ENCODE peak calls at places on chromosome 16, in eight cellular contexts. One of them, this sample, is unnamed.

GRCh38 chr16:67562526-67562917 is at the start of gene CTCF:
- DNase-seq in Calu3: peak; percentile 88
- DNase-seq in RWPE1: peak; percentile 82
- DNase-seq in psoas muscle: peak; percentile 85
- DNase-seq in AG09319: peak; percentile 68
- DNase-seq in spleen: peak; percentile 98
- DNase-seq in GM12865: peak; percentile 92
- DNase-seq in CD4-positive, alpha-beta T cell: peak; percentile 77
- DNase-seq in this sample: no peak

GRCh38 chr16:13866073-13866472 is 53.9 kb upstream of the ERCC4 start:
- DNase-seq in Calu3: peak; percentile 89
- DNase-seq in RWPE1: peak; percentile 61
- DNase-seq in psoas muscle: peak; percentile 66
- DNase-seq in AG09319: peak; percentile 34
- DNase-seq in spleen: no peak
- DNase-seq in GM12865: peak; percentile 80
- DNase-seq in CD4-positive, alpha-beta T cell: no peak
- DNase-seq in this sample: no peak

GRCh38 chr16:87166321-87166720 is 150.9 kb downstream of the C16orf95 start:
- DNase-seq in Calu3: no peak
- DNase-seq in RWPE1: no peak
- DNase-seq in psoas muscle: no peak
- DNase-seq in AG09319: no peak
- DNase-seq in spleen: no peak
- DNase-seq in GM12865: no peak
- DNase-seq in CD4-positive, alpha-beta T cell: no peak
- DNase-seq in this sample: no peak

GRCh38 chr16:54178491-54178976 is 108.1 kb downstream of the IRX3 start:
- DNase-seq in Calu3: no peak
- DNase-seq in RWPE1: no peak
- DNase-seq in psoas muscle: no peak
- DNase-seq in AG09319: no peak
- DNase-seq in spleen: no peak
- DNase-seq in GM12865: no peak
- DNase-seq in CD4-positive, alpha-beta T cell: no peak
- DNase-seq in this sample: no peak

GRCh38 chr16:89198417-89199240 is 1.7 kb downstream of the SLC22A31 start:
- DNase-seq in Calu3: no peak
- DNase-seq in RWPE1: no peak
- DNase-seq in psoas muscle: no peak
- DNase-seq in AG09319: no peak
- DNase-seq in spleen: peak; percentile 69
- DNase-seq in GM12865: no peak
- DNase-seq in CD4-positive, alpha-beta T cell: no peak
- DNase-seq in this sample: no peak

GRCh38 chr16:75459691-75460090 is 4.8 kb downstream of the TMEM170A start:
- DNase-seq in Calu3: no peak
- DNase-seq in RWPE1: no peak
- DNase-seq in psoas muscle: no peak
- DNase-seq in AG09319: no peak
- DNase-seq in spleen: peak; percentile 22
- DNase-seq in GM12865: no peak
- DNase-seq in CD4-positive, alpha-beta T cell: no peak
- DNase-seq in this sample: no peak

GRCh38 chr16:21952040-21952792 is 945 bp upstream of the UQCRC2 start:
- DNase-seq in Calu3: peak; percentile 80
- DNase-seq in RWPE1: peak; percentile 68
- DNase-seq in psoas muscle: peak; percentile 70
- DNase-seq in AG09319: peak; percentile 7
- DNase-seq in spleen: peak; percentile 90
- DNase-seq in GM12865: peak; percentile 80
- DNase-seq in CD4-positive, alpha-beta T cell: peak; percentile 80
- DNase-seq in this sample: no peak

GRCh38 chr16:351804-352520 is 561 bp downstream of the AXIN1 start:
- DNase-seq in Calu3: peak; percentile 34
- DNase-seq in RWPE1: no peak
- DNase-seq in psoas muscle: peak; percentile 49
- DNase-seq in AG09319: no peak
- DNase-seq in spleen: peak; percentile 93
- DNase-seq in GM12865: peak; percentile 34
- DNase-seq in CD4-positive, alpha-beta T cell: peak; percentile 27
- DNase-seq in this sample: no peak

GRCh38 chr16:52446076-52446475 is 100.9 kb downstream of the TOX3 start:
- DNase-seq in Calu3: peak; percentile 43
- DNase-seq in RWPE1: peak; percentile 1
- DNase-seq in psoas muscle: no peak
- DNase-seq in AG09319: no peak
- DNase-seq in spleen: no peak
- DNase-seq in GM12865: no peak
- DNase-seq in CD4-positive, alpha-beta T cell: no peak
- DNase-seq in this sample: no peak

GRCh38 chr16:11262915-11263314 is 6.2 kb downstream of the TNP2 start:
- DNase-seq in Calu3: no peak
- DNase-seq in RWPE1: no peak
- DNase-seq in psoas muscle: no peak
- DNase-seq in AG09319: no peak
- DNase-seq in spleen: no peak
- DNase-seq in GM12865: no peak
- DNase-seq in CD4-positive, alpha-beta T cell: no peak
- DNase-seq in this sample: no peak
- TF ChIP-seq CTCF in Calu3: no peak
- TF ChIP-seq CTCF in RWPE1: no peak
- TF ChIP-seq CTCF in psoas muscle: no peak
- TF ChIP-seq CTCF in AG09319: no peak
- TF ChIP-seq CTCF in spleen: no peak
- TF ChIP-seq CTCF in GM12865: no peak
- TF ChIP-seq CTCF in CD4-positive, alpha-beta T cell: no peak
- TF ChIP-seq CTCF in this sample: no peak

DNA sequence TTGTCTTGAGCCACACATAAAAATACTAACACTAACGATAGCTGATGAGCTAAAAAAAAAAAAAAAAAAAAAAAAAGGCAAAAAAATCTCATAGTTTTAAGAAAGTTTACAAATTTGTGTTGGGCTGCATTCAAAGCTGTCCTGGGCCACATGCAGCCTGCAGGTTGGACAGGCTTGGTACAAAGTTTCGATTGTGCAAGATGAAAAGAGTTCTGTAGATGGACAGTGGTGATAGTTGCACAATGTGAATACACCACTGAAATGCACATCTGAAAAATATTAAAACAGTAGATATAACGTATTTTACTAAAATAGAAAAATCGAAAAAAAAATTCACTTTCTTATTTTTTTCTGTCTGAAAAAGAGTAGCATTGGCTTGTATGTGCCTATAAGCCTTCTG is 42.9 kb downstream of the AMFR start:
- DNase-seq in Calu3: no peak
- DNase-seq in RWPE1: no peak
- DNase-seq in psoas muscle: no peak
- DNase-seq in AG09319: no peak
- DNase-seq in spleen: no peak
- DNase-seq in GM12865: no peak
- DNase-seq in CD4-positive, alpha-beta T cell: no peak
- DNase-seq in this sample: no peak
- TF ChIP-seq CTCF in Calu3: no peak
- TF ChIP-seq CTCF in RWPE1: no peak
- TF ChIP-seq CTCF in psoas muscle: no peak
- TF ChIP-seq CTCF in AG09319: no peak
- TF ChIP-seq CTCF in spleen: no peak
- TF ChIP-seq CTCF in GM12865: no peak
- TF ChIP-seq CTCF in CD4-positive, alpha-beta T cell: no peak
- TF ChIP-seq CTCF in this sample: no peak

GRCh38 chr16:2278272-2278608 is 10.3 kb upstream of the RNPS1 start:
- DNase-seq in Calu3: no peak
- DNase-seq in RWPE1: no peak
- DNase-seq in psoas muscle: no peak
- DNase-seq in AG09319: no peak
- DNase-seq in spleen: no peak
- DNase-seq in GM12865: no peak
- DNase-seq in CD4-positive, alpha-beta T cell: no peak
- DNase-seq in this sample: peak; percentile 81
- TF ChIP-seq CTCF in Calu3: no peak
- TF ChIP-seq CTCF in RWPE1: no peak
- TF ChIP-seq CTCF in psoas muscle: no peak
- TF ChIP-seq CTCF in AG09319: no peak
- TF ChIP-seq CTCF in spleen: no peak
- TF ChIP-seq CTCF in GM12865: no peak
- TF ChIP-seq CTCF in CD4-positive, alpha-beta T cell: no peak
- TF ChIP-seq CTCF in this sample: peak; percentile 29

GRCh38 chr16:15557258-15557657 is 85.7 kb downstream of the MARF1 start:
- DNase-seq in Calu3: no peak
- DNase-seq in RWPE1: no peak
- DNase-seq in psoas muscle: no peak
- DNase-seq in AG09319: no peak
- DNase-seq in spleen: no peak
- DNase-seq in GM12865: no peak
- DNase-seq in CD4-positive, alpha-beta T cell: no peak
- DNase-seq in this sample: no peak
- TF ChIP-seq CTCF in Calu3: no peak
- TF ChIP-seq CTCF in RWPE1: no peak
- TF ChIP-seq CTCF in psoas muscle: no peak
- TF ChIP-seq CTCF in AG09319: no peak
- TF ChIP-seq CTCF in spleen: no peak
- TF ChIP-seq CTCF in GM12865: no peak
- TF ChIP-seq CTCF in CD4-positive, alpha-beta T cell: no peak
- TF ChIP-seq CTCF in this sample: no peak

GRCh38 chr16:11698271-11698689 is 30.0 kb downstream of the SNN start:
- DNase-seq in Calu3: no peak
- DNase-seq in RWPE1: peak; percentile 20
- DNase-seq in psoas muscle: no peak
- DNase-seq in AG09319: no peak
- DNase-seq in spleen: no peak
- DNase-seq in GM12865: no peak
- DNase-seq in CD4-positive, alpha-beta T cell: no peak
- DNase-seq in this sample: no peak
- TF ChIP-seq CTCF in Calu3: no peak
- TF ChIP-seq CTCF in RWPE1: no peak
- TF ChIP-seq CTCF in psoas muscle: no peak
- TF ChIP-seq CTCF in AG09319: no peak
- TF ChIP-seq CTCF in spleen: no peak
- TF ChIP-seq CTCF in GM12865: no peak
- TF ChIP-seq CTCF in CD4-positive, alpha-beta T cell: peak; percentile 19
- TF ChIP-seq CTCF in this sample: peak; percentile 41

This sample was measured in chondrocyte.